ENCODE peak calls at places on chromosome 7, in nine cellular contexts. One of them, this sample, is unnamed.

GRCh38 chr7:23353172-23353571 is 54.0 kb downstream of the MALSU1 start:
- DNase-seq in tibial nerve: no peak
- DNase-seq in transverse colon: no peak
- DNase-seq in stomach: no peak
- DNase-seq in A549: no peak
- DNase-seq in HepG2: no peak
- DNase-seq in suprapubic skin: no peak
- DNase-seq in sigmoid colon: no peak
- DNase-seq in K562: no peak
- DNase-seq in this sample: no peak

GRCh38 chr7:50783304-50783703 is 608 bp upstream of the GRB10 start:
- DNase-seq in stomach: no peak
- DNase-seq in K562: no peak
- DNase-seq in sigmoid colon: no peak
- DNase-seq in suprapubic skin: no peak
- DNase-seq in HepG2: no peak
- DNase-seq in tibial nerve: no peak
- DNase-seq in A549: no peak
- DNase-seq in transverse colon: no peak
- DNase-seq in this sample: no peak

GRCh38 chr7:139695616-139696015 is 82.2 kb downstream of the HIPK2 start:
- DNase-seq in HepG2: no peak
- DNase-seq in transverse colon: no peak
- DNase-seq in tibial nerve: no peak
- DNase-seq in sigmoid colon: no peak
- DNase-seq in K562: no peak
- DNase-seq in A549: no peak
- DNase-seq in stomach: no peak
- DNase-seq in suprapubic skin: no peak
- DNase-seq in this sample: no peak

GRCh38 chr7:104032486-104032885 is 43.0 kb upstream of the RELN start:
- DNase-seq in transverse colon: no peak
- DNase-seq in stomach: no peak
- DNase-seq in sigmoid colon: no peak
- DNase-seq in tibial nerve: no peak
- DNase-seq in HepG2: no peak
- DNase-seq in suprapubic skin: no peak
- DNase-seq in K562: no peak
- DNase-seq in A549: no peak
- DNase-seq in this sample: no peak

GRCh38 chr7:112963634-112964033 is 123.0 kb downstream of the GPR85 start:
- DNase-seq in transverse colon: no peak
- DNase-seq in HepG2: no peak
- DNase-seq in A549: no peak
- DNase-seq in tibial nerve: no peak
- DNase-seq in sigmoid colon: no peak
- DNase-seq in K562: no peak
- DNase-seq in suprapubic skin: no peak
- DNase-seq in stomach: no peak
- DNase-seq in this sample: no peak

GRCh38 chr7:116075351-116076145 is 45.0 kb upstream of the TFEC start:
- DNase-seq in sigmoid colon: no peak
- DNase-seq in A549: no peak
- DNase-seq in K562: no peak
- DNase-seq in stomach: no peak
- DNase-seq in transverse colon: no peak
- DNase-seq in suprapubic skin: no peak
- DNase-seq in HepG2: no peak
- DNase-seq in tibial nerve: no peak
- DNase-seq in this sample: no peak

GRCh38 chr7:72265505-72265904 is 146.6 kb downstream of the CALN1 start:
- DNase-seq in suprapubic skin: no peak
- DNase-seq in stomach: no peak
- DNase-seq in transverse colon: no peak
- DNase-seq in sigmoid colon: no peak
- DNase-seq in A549: no peak
- DNase-seq in HepG2: no peak
- DNase-seq in K562: no peak
- DNase-seq in tibial nerve: no peak
- DNase-seq in this sample: no peak

GRCh38 chr7:113071465-113071864 is 15.2 kb downstream of the GPR85 start:
- DNase-seq in transverse colon: peak
- DNase-seq in tibial nerve: no peak
- DNase-seq in sigmoid colon: no peak
- DNase-seq in HepG2: no peak
- DNase-seq in stomach: no peak
- DNase-seq in suprapubic skin: no peak
- DNase-seq in A549: no peak
- DNase-seq in K562: no peak
- DNase-seq in this sample: no peak

GRCh38 chr7:106501605-106502580 is 159.1 kb downstream of the CCDC71L start:
- DNase-seq in stomach: no peak
- DNase-seq in sigmoid colon: no peak
- DNase-seq in tibial nerve: no peak
- DNase-seq in transverse colon: no peak
- DNase-seq in suprapubic skin: no peak
- DNase-seq in K562: peak
- DNase-seq in A549: no peak
- DNase-seq in HepG2: no peak
- DNase-seq in this sample: no peak

GRCh38 chr7:151483700-151483960 is 36.1 kb downstream of the RHEB start:
- DNase-seq in A549: no peak
- DNase-seq in K562: no peak
- DNase-seq in stomach: no peak
- DNase-seq in HepG2: no peak
- DNase-seq in tibial nerve: no peak
- DNase-seq in suprapubic skin: no peak
- DNase-seq in transverse colon: no peak
- DNase-seq in sigmoid colon: no peak
- DNase-seq in this sample: no peak

GRCh38 chr7:106841896-106842390 is 23.1 kb upstream of the PIK3CG start:
- DNase-seq in transverse colon: no peak
- DNase-seq in tibial nerve: no peak
- DNase-seq in suprapubic skin: no peak
- DNase-seq in stomach: no peak
- DNase-seq in A549: no peak
- DNase-seq in sigmoid colon: no peak
- DNase-seq in K562: no peak
- DNase-seq in HepG2: no peak
- DNase-seq in this sample: no peak

GRCh38 chr7:99278180-99278579 is 5.5 kb downstream of the MYH16 start:
- DNase-seq in tibial nerve: no peak
- DNase-seq in HepG2: no peak
- DNase-seq in suprapubic skin: no peak
- DNase-seq in K562: no peak
- DNase-seq in transverse colon: no peak
- DNase-seq in A549: no peak
- DNase-seq in stomach: no peak
- DNase-seq in sigmoid colon: no peak
- DNase-seq in this sample: no peak

GRCh38 chr7:67937717-67938191 is 941.1 kb downstream of the TYW1 start:
- DNase-seq in HepG2: no peak
- DNase-seq in transverse colon: no peak
- DNase-seq in sigmoid colon: no peak
- DNase-seq in tibial nerve: no peak
- DNase-seq in suprapubic skin: no peak
- DNase-seq in A549: peak
- DNase-seq in K562: no peak
- DNase-seq in stomach: no peak
- DNase-seq in this sample: no peak

GRCh38 chr7:74479961-74480829 is 26.5 kb downstream of the GTF2IRD1 start:
- DNase-seq in tibial nerve: peak
- DNase-seq in stomach: peak
- DNase-seq in transverse colon: peak
- DNase-seq in A549: no peak
- DNase-seq in sigmoid colon: peak
- DNase-seq in K562: no peak
- DNase-seq in suprapubic skin: peak
- DNase-seq in HepG2: peak
- DNase-seq in this sample: peak

GRCh38 chr7:102096706-102097427 is 189.8 kb upstream of the SH2B2 start:
- DNase-seq in transverse colon: peak
- DNase-seq in suprapubic skin: peak
- DNase-seq in K562: no peak
- DNase-seq in sigmoid colon: no peak
- DNase-seq in stomach: no peak
- DNase-seq in A549: no peak
- DNase-seq in HepG2: no peak
- DNase-seq in tibial nerve: no peak
- DNase-seq in this sample: no peak
- TF ChIP-seq EP300 in transverse colon: no peak
- TF ChIP-seq EP300 in suprapubic skin: no peak
- TF ChIP-seq EP300 in K562: no peak
- TF ChIP-seq EP300 in sigmoid colon: no peak
- TF ChIP-seq EP300 in stomach: no peak
- TF ChIP-seq EP300 in A549: no peak
- TF ChIP-seq EP300 in HepG2: no peak
- TF ChIP-seq EP300 in tibial nerve: no peak
- TF ChIP-seq EP300 in this sample: no peak

GRCh38 chr7:44325181-44325671 is at the start of gene CAMK2B:
- DNase-seq in A549: no peak
- DNase-seq in sigmoid colon: no peak
- DNase-seq in HepG2: no peak
- DNase-seq in transverse colon: no peak
- DNase-seq in stomach: no peak
- DNase-seq in tibial nerve: no peak
- DNase-seq in K562: no peak
- DNase-seq in suprapubic skin: no peak
- DNase-seq in this sample: no peak
- H3K4me3 ChIP-seq in A549: peak
- H3K4me3 ChIP-seq in sigmoid colon: no peak
- H3K4me3 ChIP-seq in HepG2: no peak
- H3K4me3 ChIP-seq in transverse colon: no peak
- H3K4me3 ChIP-seq in stomach: peak
- H3K4me3 ChIP-seq in tibial nerve: no peak
- H3K4me3 ChIP-seq in K562: no peak
- H3K4me3 ChIP-seq in suprapubic skin: peak
- H3K4me3 ChIP-seq in this sample: no peak

GRCh38 chr7:97450516-97450915 is 281.4 kb upstream of the TAC1 start:
- DNase-seq in HepG2: no peak
- DNase-seq in K562: peak
- DNase-seq in sigmoid colon: no peak
- DNase-seq in stomach: no peak
- DNase-seq in suprapubic skin: no peak
- DNase-seq in transverse colon: no peak
- DNase-seq in tibial nerve: no peak
- DNase-seq in A549: no peak
- DNase-seq in this sample: no peak
- TF ChIP-seq EP300 in HepG2: no peak
- TF ChIP-seq EP300 in K562: peak
- TF ChIP-seq EP300 in sigmoid colon: no peak
- TF ChIP-seq EP300 in stomach: no peak
- TF ChIP-seq EP300 in suprapubic skin: no peak
- TF ChIP-seq EP300 in transverse colon: no peak
- TF ChIP-seq EP300 in tibial nerve: no peak
- TF ChIP-seq EP300 in A549: no peak
- TF ChIP-seq EP300 in this sample: no peak

GRCh38 chr7:101945034-101945758 is 127.8 kb downstream of the CUX1 start:
- DNase-seq in suprapubic skin: no peak
- DNase-seq in A549: no peak
- DNase-seq in HepG2: no peak
- DNase-seq in stomach: no peak
- DNase-seq in K562: no peak
- DNase-seq in transverse colon: no peak
- DNase-seq in tibial nerve: no peak
- DNase-seq in sigmoid colon: peak
- DNase-seq in this sample: no peak
- H3K4me3 ChIP-seq in suprapubic skin: no peak
- H3K4me3 ChIP-seq in A549: no peak
- H3K4me3 ChIP-seq in HepG2: no peak
- H3K4me3 ChIP-seq in stomach: no peak
- H3K4me3 ChIP-seq in K562: no peak
- H3K4me3 ChIP-seq in transverse colon: no peak
- H3K4me3 ChIP-seq in tibial nerve: no peak
- H3K4me3 ChIP-seq in sigmoid colon: no peak
- H3K4me3 ChIP-seq in this sample: no peak

DNA sequence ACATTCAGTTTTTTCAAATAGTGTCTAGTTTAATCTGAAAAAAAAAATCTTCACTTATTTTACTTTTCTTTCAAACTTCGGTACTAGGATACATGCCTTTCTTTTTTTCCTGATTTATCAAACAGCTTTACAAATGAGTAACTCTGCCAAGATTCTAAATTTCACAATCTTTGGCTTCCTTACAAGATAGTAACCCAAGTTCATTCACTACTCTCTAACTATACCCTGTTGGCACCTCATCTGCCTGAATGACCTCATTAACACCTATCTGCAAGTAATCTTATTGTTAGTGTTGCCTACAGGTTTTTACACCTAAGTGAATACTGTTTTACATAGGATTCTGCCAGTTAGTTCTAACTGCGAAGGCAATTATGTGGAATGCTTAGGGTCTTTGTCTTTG is 159.8 kb downstream of the FOXP2 start:
- DNase-seq in sigmoid colon: no peak
- DNase-seq in K562: no peak
- DNase-seq in stomach: no peak
- DNase-seq in transverse colon: no peak
- DNase-seq in tibial nerve: no peak
- DNase-seq in A549: no peak
- DNase-seq in HepG2: no peak
- DNase-seq in suprapubic skin: no peak
- DNase-seq in this sample: no peak
- TF ChIP-seq EP300 in sigmoid colon: no peak
- TF ChIP-seq EP300 in K562: no peak
- TF ChIP-seq EP300 in stomach: no peak
- TF ChIP-seq EP300 in transverse colon: no peak
- TF ChIP-seq EP300 in tibial nerve: no peak
- TF ChIP-seq EP300 in A549: no peak
- TF ChIP-seq EP300 in HepG2: no peak
- TF ChIP-seq EP300 in suprapubic skin: no peak
- TF ChIP-seq EP300 in this sample: no peak

DNA sequence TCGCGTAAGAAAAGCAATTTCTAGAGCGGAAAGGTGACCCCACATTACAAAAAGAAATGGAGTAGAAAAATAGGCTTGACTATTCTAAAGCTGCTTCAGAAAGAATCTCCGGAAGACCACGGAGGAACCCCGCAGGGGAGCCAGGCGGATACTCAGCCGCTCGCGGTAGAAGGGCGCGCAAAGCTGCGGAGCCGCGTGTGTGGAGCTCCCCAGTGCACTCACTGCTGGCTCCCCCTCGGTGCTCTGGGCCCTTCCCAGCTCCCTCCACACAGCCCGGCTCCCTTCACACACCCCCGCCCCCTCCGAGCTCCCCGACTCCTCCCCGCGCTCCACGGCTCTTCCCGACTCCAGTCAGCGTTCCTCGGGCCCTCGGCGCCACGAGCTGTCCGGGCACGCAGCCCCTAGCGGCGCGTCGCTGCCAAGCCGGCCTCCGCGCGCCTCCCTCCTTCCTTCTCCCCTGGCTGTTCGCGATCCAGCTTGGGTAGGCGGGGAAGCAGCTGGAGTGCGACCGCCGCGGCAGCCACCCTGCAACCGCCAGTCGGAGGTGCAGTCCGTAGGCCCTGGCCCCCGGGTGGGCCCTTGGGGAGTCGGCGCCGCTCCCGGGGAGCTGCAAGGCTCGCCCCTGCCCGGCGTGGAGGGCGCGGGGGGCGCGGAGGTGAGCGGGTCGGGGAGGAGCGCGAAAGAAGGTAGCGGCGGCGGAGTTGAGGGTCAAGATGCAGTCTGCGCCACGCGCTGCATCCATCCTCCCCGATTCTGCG is at the start of gene STEAP2:
- DNase-seq in K562: no peak
- DNase-seq in stomach: peak
- DNase-seq in A549: peak
- DNase-seq in sigmoid colon: peak
- DNase-seq in HepG2: peak
- DNase-seq in tibial nerve: peak
- DNase-seq in suprapubic skin: peak
- DNase-seq in transverse colon: peak
- DNase-seq in this sample: peak
- H3K4me3 ChIP-seq in K562: no peak
- H3K4me3 ChIP-seq in stomach: peak
- H3K4me3 ChIP-seq in A549: peak
- H3K4me3 ChIP-seq in sigmoid colon: peak
- H3K4me3 ChIP-seq in HepG2: peak
- H3K4me3 ChIP-seq in tibial nerve: peak
- H3K4me3 ChIP-seq in suprapubic skin: peak
- H3K4me3 ChIP-seq in transverse colon: peak
- H3K4me3 ChIP-seq in this sample: peak